ENCODE peak calls at places on chromosomes 4 and X, in five cellular contexts. R is COR-L47, E is posterior cingulate gyrus, X is ureter, G is mucosa of descending colon. W is an unnamed sample.

GRCh38 chrX:307261-308111 is 11.1 kb downstream of the GTPBP6 start:
- DNase-seq in R (no peak), E (no peak), X (peak), G (peak), W (peak)

GRCh38 chrX:28889691-28890090 is 302.4 kb downstream of the IL1RAPL1 start:
- DNase-seq in R (no peak), E (no peak), X (no peak), G (no peak), W (no peak)

GRCh38 chr4:88646528-88647280 is 50.9 kb downstream of the NAP1L5 start:
- DNase-seq in R (no peak), E (no peak), X (no peak), G (no peak), W (no peak)

GRCh38 chr4:26110493-26110892 is 196.5 kb downstream of the SMIM20 start:
- DNase-seq in R (no peak), E (no peak), X (no peak), G (no peak), W (no peak)

GRCh38 chrX:100895365-100896075 is 21.4 kb upstream of the NOX1 start:
- DNase-seq in R (peak), E (no peak), X (peak), G (no peak), W (no peak)

GRCh38 chr4:110877728-110878382 is 255.0 kb upstream of the PITX2 start:
- DNase-seq in R (no peak), E (no peak), X (no peak), G (no peak), W (no peak)

GRCh38 chrX:40248822-40249221 is 151.1 kb upstream of the BCOR start:
- DNase-seq in R (no peak), E (no peak), X (no peak), G (no peak), W (no peak)

GRCh38 chr4:60805500-60806313 is 394.4 kb upstream of the ADGRL3 start:
- DNase-seq in R (peak), E (no peak), X (no peak), G (no peak), W (no peak)

GRCh38 chrX:41720125-41720780 is 3.7 kb upstream of the GPR82 start:
- DNase-seq in R (no peak), E (no peak), X (no peak), G (peak), W (no peak)

GRCh38 chrX:103782640-103783039 is 6.0 kb downstream of the PLP1 start:
- DNase-seq in R (no peak), E (peak), X (no peak), G (no peak), W (no peak)